ENCODE peak calls at places on chromosome 2, in eight cellular contexts. H, G, V, T, W, L, Y and D are unnamed samples. For H3K4me1, the result is how much of the 10 kb centered on the place peaks cover.

GRCh38 chr2:78351208-78351607 is 674.3 kb upstream of the REG3G start:
- DNase-seq in H (peak), G (no peak), V (no peak), T (no peak), W (no peak), L (no peak), Y (no peak), D (no peak)

GRCh38 chr2:10584242-10584753 is 105.5 kb downstream of the NOL10 start:
- DNase-seq in H (peak), G (no peak), V (peak), T (no peak), W (no peak), L (no peak), Y (no peak), D (no peak)

GRCh38 chr2:128563348-128563687 is 244.7 kb upstream of the HS6ST1 start:
- DNase-seq in H (no peak), G (peak), V (peak), T (peak), W (peak), L (peak), Y (no peak), D (peak)

GRCh38 chr2:28419003-28419704 is 26.5 kb downstream of the FOSL2 start:
- DNase-seq in H (no peak), G (no peak), V (no peak), T (no peak), W (no peak), L (no peak), Y (no peak), D (no peak)

GRCh38 chr2:68943581-68944568 is 8.8 kb downstream of the GKN2 start:
- DNase-seq in H (peak), G (peak), V (peak), T (peak), W (peak), L (peak), Y (no peak), D (no peak)

GRCh38 chr2:213995400-213996105 is 415.3 kb upstream of the VWC2L start:
- DNase-seq in H (peak), G (no peak), V (peak), T (no peak), W (no peak), L (no peak), Y (no peak), D (no peak)

GRCh38 chr2:38146917-38147307 is 71.0 kb upstream of the CYP1B1 start:
- DNase-seq in H (peak), G (no peak), V (peak), T (peak), W (no peak), L (no peak), Y (no peak), D (no peak)

GRCh38 chr2:237096201-237096600 is 10.5 kb downstream of the COPS8 start:
- DNase-seq in H (no peak), G (no peak), V (no peak), T (no peak), W (no peak), L (no peak), Y (no peak), D (no peak)

GRCh38 chr2:206873426-206873825 is 65.9 kb upstream of the CPO start:
- DNase-seq in H (no peak), G (no peak), V (no peak), T (no peak), W (no peak), L (no peak), Y (no peak), D (no peak)

GRCh38 chr2:148351439-148352143 is 293.0 kb upstream of the EPC2 start:
- DNase-seq in H (no peak), G (no peak), V (no peak), T (no peak), W (no peak), L (no peak), Y (no peak), D (no peak)

GRCh38 chr2:151946856-151947523 is 118.8 kb upstream of the ARL5A start:
- DNase-seq in H (peak), G (no peak), V (peak), T (no peak), W (no peak), L (peak), Y (no peak), D (no peak)

GRCh38 chr2:233418761-233419625 is 64.7 kb downstream of the DGKD start:
- DNase-seq in H (peak), G (no peak), V (peak), T (peak), W (peak), L (no peak), Y (peak), D (no peak)

GRCh38 chr2:29323961-29324360 is 208.7 kb downstream of the CLIP4 start:
- DNase-seq in H (no peak), G (no peak), V (peak), T (no peak), W (no peak), L (no peak), Y (no peak), D (no peak)

GRCh38 chr2:125455110-125455509 is 1200.8 kb upstream of the GYPC start:
- DNase-seq in H (no peak), G (no peak), V (peak), T (no peak), W (no peak), L (no peak), Y (no peak), D (no peak)

GRCh38 chr2:68936462-68936861 is 16.2 kb downstream of the GKN2 start:
- DNase-seq in H (peak), G (no peak), V (peak), T (no peak), W (no peak), L (no peak), Y (no peak), D (no peak)

GRCh38 chr2:59458862-59459261 is 1094.6 kb downstream of the BCL11A start:
- DNase-seq in H (no peak), G (no peak), V (no peak), T (no peak), W (no peak), L (peak), Y (no peak), D (no peak)

GRCh38 chr2:23622966-23623665 is 238.1 kb downstream of the KLHL29 start:
- DNase-seq in H (no peak), G (no peak), V (no peak), T (peak), W (no peak), L (no peak), Y (no peak), D (peak)

GRCh38 chr2:9463698-9464034 is 10.7 kb upstream of the IAH1 start:
- DNase-seq in H (no peak), G (no peak), V (peak), T (no peak), W (no peak), L (no peak), Y (no peak), D (no peak)

GRCh38 chr2:210519594-210519993 is 36.8 kb upstream of the CPS1 start:
- DNase-seq in H (no peak), G (no peak), V (no peak), T (no peak), W (no peak), L (no peak), Y (no peak), D (no peak)

GRCh38 chr2:81324046-81324445 is 1019.5 kb upstream of the LRRTM1 start:
- DNase-seq in H (peak), G (no peak), V (no peak), T (no peak), W (no peak), L (no peak), Y (no peak), D (no peak)

GRCh38 chr2:55111570-55112228 is 61.4 kb upstream of the RTN4 start:
- DNase-seq in H (peak), G (no peak), V (peak), T (peak), W (no peak), L (no peak), Y (no peak), D (no peak)

GRCh38 chr2:45009303-45009927 is at the start of gene SIX2:
- DNase-seq in H (peak), G (peak), V (peak), T (peak), W (no peak), L (peak), Y (no peak), D (peak)

GRCh38 chr2:9675369-9676351 is 44.9 kb upstream of the YWHAQ start:
- DNase-seq in H (peak), G (no peak), V (peak), T (no peak), W (no peak), L (no peak), Y (no peak), D (no peak)

GRCh38 chr2:205586626-205587025 is 95.7 kb upstream of the NRP2 start:
- DNase-seq in H (no peak), G (no peak), V (no peak), T (no peak), W (no peak), L (no peak), Y (no peak), D (no peak)

GRCh38 chr2:30686000-30686399 is 121.2 kb downstream of the CAPN13 start:
- DNase-seq in H (peak), G (no peak), V (no peak), T (peak), W (peak), L (no peak), Y (no peak), D (peak)

GRCh38 chr2:100639588-100640195 is 76.9 kb downstream of the PDCL3 start:
- DNase-seq in H (no peak), G (no peak), V (no peak), T (no peak), W (peak), L (no peak), Y (no peak), D (no peak)

GRCh38 chr2:147108553-147108952 is 736.3 kb upstream of the ACVR2A start:
- DNase-seq in H (peak), G (no peak), V (no peak), T (no peak), W (no peak), L (no peak), Y (no peak), D (no peak)

GRCh38 chr2:176134978-176135575 is 5.6 kb downstream of the HOXD8 start:
- DNase-seq in H (peak), G (no peak), V (no peak), T (peak), W (no peak), L (no peak), Y (no peak), D (no peak)

GRCh38 chr2:224334083-224334482 is 67.8 kb downstream of the FAM124B start:
- DNase-seq in H (no peak), G (no peak), V (no peak), T (no peak), W (no peak), L (no peak), Y (no peak), D (no peak)

GRCh38 chr2:149732001-149732685 is 144.6 kb upstream of the MMADHC start:
- DNase-seq in H (peak), G (no peak), V (peak), T (no peak), W (no peak), L (no peak), Y (no peak), D (no peak)

GRCh38 chr2:150989969-150990368 is 271.7 kb downstream of the RBM43 start:
- DNase-seq in H (no peak), G (no peak), V (no peak), T (no peak), W (no peak), L (no peak), Y (no peak), D (no peak)

GRCh38 chr2:159091981-159092380 is 123.5 kb downstream of the TANC1 start:
- DNase-seq in H (peak), G (no peak), V (no peak), T (no peak), W (no peak), L (no peak), Y (no peak), D (no peak)

GRCh38 chr2:9699139-9699823 is 68.5 kb upstream of the YWHAQ start:
- DNase-seq in H (peak), G (no peak), V (peak), T (peak), W (no peak), L (no peak), Y (no peak), D (no peak)

GRCh38 chr2:216857131-216857550 is 2.7 kb downstream of the TNP1 start:
- DNase-seq in H (peak), G (no peak), V (peak), T (no peak), W (no peak), L (no peak), Y (no peak), D (no peak)

GRCh38 chr2:204945376-204945775 is 400.1 kb downstream of the PARD3B start:
- DNase-seq in H (no peak), G (no peak), V (no peak), T (no peak), W (no peak), L (no peak), Y (no peak), D (no peak)

GRCh38 chr2:114489143-114489542 is 46.7 kb downstream of the DPP10 start:
- DNase-seq in H (no peak), G (no peak), V (no peak), T (no peak), W (no peak), L (no peak), Y (no peak), D (no peak)

GRCh38 chr2:2619995-2620394 is 288.9 kb upstream of the MYT1L start:
- DNase-seq in H (no peak), G (no peak), V (no peak), T (no peak), W (no peak), L (no peak), Y (no peak), D (no peak)

GRCh38 chr2:100222844-100223243 is 80.5 kb upstream of the AFF3 start:
- DNase-seq in H (no peak), G (no peak), V (no peak), T (no peak), W (no peak), L (no peak), Y (no peak), D (no peak)

GRCh38 chr2:75597949-75598348 is 37.2 kb upstream of the EVA1A start:
- DNase-seq in H (no peak), G (no peak), V (no peak), T (no peak), W (no peak), L (no peak), Y (no peak), D (no peak)

GRCh38 chr2:75595541-75596395 is 35.0 kb upstream of the EVA1A start:
- DNase-seq in H (peak), G (no peak), V (peak), T (no peak), W (no peak), L (no peak), Y (no peak), D (no peak)

GRCh38 chr2:75598572-75599155 is 37.9 kb upstream of the EVA1A start:
- DNase-seq in H (no peak), G (no peak), V (no peak), T (no peak), W (no peak), L (no peak), Y (no peak), D (no peak)

GRCh38 chr2:75594599-75594998 is 33.9 kb upstream of the EVA1A start:
- DNase-seq in H (no peak), G (no peak), V (no peak), T (no peak), W (no peak), L (no peak), Y (no peak), D (no peak)

DNA sequence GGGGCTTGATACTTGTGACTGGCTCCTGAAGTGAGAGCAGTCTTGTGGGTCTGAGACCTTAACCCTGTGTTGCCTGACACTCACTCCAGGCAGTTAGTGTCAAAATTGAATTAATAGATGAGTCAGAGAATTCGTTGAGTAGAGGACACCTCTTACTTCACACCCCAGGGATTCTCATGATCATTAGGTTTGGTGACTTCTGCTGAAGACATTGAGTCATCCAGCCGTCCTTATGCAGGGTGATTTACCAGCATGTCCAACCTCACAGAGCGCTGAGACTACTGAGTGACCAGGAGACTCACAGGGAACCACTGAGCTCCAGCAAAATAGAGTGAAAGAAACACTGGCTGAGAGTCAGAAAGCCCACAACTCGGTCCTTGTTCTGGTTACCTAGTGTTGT is 36.0 kb upstream of the EVA1A start:
- DNase-seq in H (no peak), G (no peak), V (peak), T (no peak), W (no peak), L (no peak), Y (no peak), D (no peak)
- H3K4me1 ChIP-seq in H (half or more), G (under half), V (under half), T (under half), W (under half), L (under half), Y (under half), D (under half)

DNA sequence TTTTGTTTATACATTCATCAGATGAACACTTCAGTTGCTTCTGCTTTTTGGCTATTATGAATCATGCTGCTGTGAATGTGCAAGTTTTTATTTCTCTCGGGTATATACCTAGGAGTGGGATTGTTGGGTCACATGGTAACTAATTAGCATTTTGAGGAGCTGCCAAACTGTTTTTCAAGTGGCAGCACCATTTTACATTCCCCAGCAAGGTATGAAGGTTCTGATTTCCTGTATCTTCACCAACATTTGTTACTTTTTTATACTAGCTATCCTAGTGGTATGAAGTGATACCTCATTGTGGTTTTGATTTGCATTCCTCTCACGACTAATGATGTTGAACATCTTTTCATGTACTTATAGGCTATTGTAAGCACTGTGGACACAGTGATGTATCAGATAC is 53.9 kb downstream of the DYNC1I2 start:
- DNase-seq in H (peak), G (no peak), V (peak), T (no peak), W (no peak), L (no peak), Y (no peak), D (no peak)
- H3K4me1 ChIP-seq in H (under half), G (under half), V (under half), T (under half), W (under half), L (under half), Y (under half), D (under half)

DNA sequence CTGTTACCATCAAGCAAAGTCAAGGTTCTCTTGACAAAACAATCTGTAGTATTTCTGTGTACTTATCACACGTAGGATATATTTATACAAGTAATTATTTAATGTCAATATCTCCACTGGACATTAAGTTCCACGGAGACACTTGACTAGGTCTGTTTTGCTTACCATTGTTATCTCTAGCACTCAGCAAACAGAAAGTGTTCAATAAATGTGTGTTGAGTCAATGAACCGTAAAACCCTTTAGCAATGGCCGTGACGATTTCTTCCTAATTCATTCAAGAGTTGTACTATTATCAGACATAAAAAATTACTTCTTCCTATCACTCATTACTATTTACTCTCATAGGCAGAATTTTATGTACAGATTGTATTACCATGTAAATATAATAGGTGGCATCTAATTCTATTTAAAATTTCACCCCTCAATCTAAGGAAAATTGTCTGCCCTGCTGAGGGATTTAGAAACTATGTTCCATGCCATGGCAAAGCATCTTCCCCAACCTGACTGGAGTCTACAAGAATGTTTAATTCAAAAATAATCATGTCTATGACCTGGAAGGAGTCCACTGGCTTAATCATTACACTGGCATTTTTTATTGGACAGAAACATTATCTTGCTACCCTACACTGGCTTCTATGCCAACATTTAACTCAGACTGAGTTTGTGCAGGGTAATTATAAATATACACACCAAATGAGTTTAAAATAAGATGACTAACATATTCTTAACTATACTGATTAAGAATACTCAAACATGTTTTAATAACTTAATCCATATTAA is 301.9 kb downstream of the ZEB2 start:
- DNase-seq in H (peak), G (no peak), V (peak), T (no peak), W (no peak), L (no peak), Y (no peak), D (no peak)
- H3K4me1 ChIP-seq in H (under half), G (under half), V (under half), T (under half), W (under half), L (under half), Y (under half), D (under half)

GRCh38 chr2:240231838-240232244 is 91.4 kb upstream of the OTOS start:
- DNase-seq in H (no peak), G (no peak), V (no peak), T (peak), W (peak), L (peak), Y (no peak), D (peak)
- H3K4me1 ChIP-seq in H (under half), G (under half), V (under half), T (under half), W (under half), L (under half), Y (under half), D (under half)

GRCh38 chr2:120251863-120252206 is 817 bp upstream of the RALB start:
- DNase-seq in H (no peak), G (no peak), V (no peak), T (no peak), W (no peak), L (no peak), Y (no peak), D (no peak)
- H3K4me1 ChIP-seq in H (under half), G (under half), V (under half), T (under half), W (under half), L (under half), Y (under half), D (under half)

GRCh38 chr2:222525776-222526175 is 101.4 kb downstream of the SGPP2 start:
- DNase-seq in H (no peak), G (no peak), V (no peak), T (no peak), W (no peak), L (no peak), Y (no peak), D (no peak)
- H3K4me1 ChIP-seq in H (under half), G (under half), V (under half), T (under half), W (under half), L (under half), Y (under half), D (under half)

DNA sequence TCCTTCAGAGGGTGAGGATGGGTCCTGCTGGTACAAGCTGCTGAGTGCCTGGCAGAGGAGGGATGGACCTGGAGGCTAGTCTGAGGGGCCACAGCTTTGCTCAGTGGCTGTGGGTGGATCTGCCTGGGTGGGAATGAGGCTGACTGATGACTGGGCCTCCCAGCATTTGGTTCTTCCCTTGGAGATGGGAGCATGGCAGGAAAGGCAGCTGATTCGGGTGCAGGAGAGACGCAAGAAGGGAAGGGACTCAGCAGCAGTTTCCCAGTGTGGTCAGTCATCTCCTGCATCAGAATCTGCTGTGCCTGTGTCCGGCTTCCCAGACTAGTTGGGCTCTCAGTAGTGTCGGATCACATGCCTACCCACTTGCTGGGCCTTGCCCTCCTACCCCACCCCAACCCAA is 7.3 kb downstream of the WIPF1 start:
- DNase-seq in H (no peak), G (no peak), V (no peak), T (no peak), W (no peak), L (no peak), Y (no peak), D (no peak)
- H3K4me1 ChIP-seq in H (under half), G (under half), V (under half), T (half or more), W (half or more), L (under half), Y (half or more), D (under half)